ENCODE peak calls at places on chromosomes 13 and 19, in eight cellular contexts. One of them, this sample, is unnamed.

GRCh38 chr13:91459485-91459884 is 61.1 kb downstream of the GPC5 start:
- DNase-seq in tibial nerve: no peak
- DNase-seq in CD8-positive, alpha-beta T cell: no peak
- DNase-seq in breast epithelium: no peak
- DNase-seq in CD4-positive, alpha-beta T cell: no peak
- DNase-seq in uterus: no peak
- DNase-seq in body of pancreas: no peak
- DNase-seq in ascending aorta: no peak
- DNase-seq in this sample: no peak

GRCh38 chr19:51440846-51441409 is 17.3 kb downstream of the SIGLEC8 start:
- DNase-seq in CD8-positive, alpha-beta T cell: no peak
- DNase-seq in breast epithelium: no peak
- DNase-seq in uterus: no peak
- DNase-seq in CD4-positive, alpha-beta T cell: no peak
- DNase-seq in ascending aorta: no peak
- DNase-seq in body of pancreas: no peak
- DNase-seq in tibial nerve: no peak
- DNase-seq in this sample: no peak

GRCh38 chr13:111656439-111656838 is 336.0 kb downstream of the TEX29 start:
- DNase-seq in breast epithelium: no peak
- DNase-seq in uterus: no peak
- DNase-seq in tibial nerve: no peak
- DNase-seq in ascending aorta: no peak
- DNase-seq in CD8-positive, alpha-beta T cell: no peak
- DNase-seq in CD4-positive, alpha-beta T cell: no peak
- DNase-seq in body of pancreas: no peak
- DNase-seq in this sample: no peak

GRCh38 chr19:45667620-45668341 is at the start of gene GIPR:
- DNase-seq in ascending aorta: no peak
- DNase-seq in breast epithelium: peak; percentile 38
- DNase-seq in CD4-positive, alpha-beta T cell: peak; percentile 40
- DNase-seq in uterus: no peak
- DNase-seq in CD8-positive, alpha-beta T cell: peak; percentile 36
- DNase-seq in tibial nerve: no peak
- DNase-seq in body of pancreas: peak; percentile 76
- DNase-seq in this sample: peak; percentile 81

GRCh38 chr13:29429496-29429895 is 166.0 kb downstream of the SLC7A1 start:
- DNase-seq in CD8-positive, alpha-beta T cell: no peak
- DNase-seq in body of pancreas: no peak
- DNase-seq in CD4-positive, alpha-beta T cell: no peak
- DNase-seq in uterus: no peak
- DNase-seq in tibial nerve: no peak
- DNase-seq in breast epithelium: no peak
- DNase-seq in ascending aorta: no peak
- DNase-seq in this sample: no peak

GRCh38 chr13:54950546-54950945 is 1921.9 kb downstream of the OLFM4 start:
- DNase-seq in tibial nerve: no peak
- DNase-seq in body of pancreas: no peak
- DNase-seq in ascending aorta: no peak
- DNase-seq in CD8-positive, alpha-beta T cell: no peak
- DNase-seq in CD4-positive, alpha-beta T cell: no peak
- DNase-seq in uterus: no peak
- DNase-seq in breast epithelium: no peak
- DNase-seq in this sample: no peak

GRCh38 chr13:74573654-74574053 is 439.4 kb upstream of the KLF12 start:
- DNase-seq in CD8-positive, alpha-beta T cell: no peak
- DNase-seq in ascending aorta: no peak
- DNase-seq in body of pancreas: peak; percentile 6
- DNase-seq in uterus: no peak
- DNase-seq in CD4-positive, alpha-beta T cell: no peak
- DNase-seq in breast epithelium: no peak
- DNase-seq in tibial nerve: no peak
- DNase-seq in this sample: no peak

GRCh38 chr19:8324186-8325050 is 3.1 kb downstream of the RPS28 start:
- DNase-seq in CD8-positive, alpha-beta T cell: no peak
- DNase-seq in CD4-positive, alpha-beta T cell: no peak
- DNase-seq in uterus: no peak
- DNase-seq in ascending aorta: no peak
- DNase-seq in body of pancreas: peak; percentile 31
- DNase-seq in tibial nerve: no peak
- DNase-seq in breast epithelium: no peak
- DNase-seq in this sample: no peak

GRCh38 chr19:3350014-3350663 is 16.2 kb upstream of the NFIC start:
- DNase-seq in tibial nerve: no peak
- DNase-seq in CD4-positive, alpha-beta T cell: no peak
- DNase-seq in body of pancreas: peak; percentile 85
- DNase-seq in uterus: no peak
- DNase-seq in breast epithelium: no peak
- DNase-seq in CD8-positive, alpha-beta T cell: no peak
- DNase-seq in ascending aorta: no peak
- DNase-seq in this sample: no peak

GRCh38 chr13:24539500-24540165 is 27.1 kb upstream of the PARP4 start:
- DNase-seq in ascending aorta: no peak
- DNase-seq in tibial nerve: no peak
- DNase-seq in body of pancreas: no peak
- DNase-seq in breast epithelium: no peak
- DNase-seq in uterus: no peak
- DNase-seq in CD4-positive, alpha-beta T cell: no peak
- DNase-seq in CD8-positive, alpha-beta T cell: no peak
- DNase-seq in this sample: no peak

GRCh38 chr13:24540236-24541126 is 27.9 kb upstream of the PARP4 start:
- DNase-seq in breast epithelium: no peak
- DNase-seq in body of pancreas: no peak
- DNase-seq in CD8-positive, alpha-beta T cell: no peak
- DNase-seq in CD4-positive, alpha-beta T cell: no peak
- DNase-seq in tibial nerve: no peak
- DNase-seq in ascending aorta: no peak
- DNase-seq in uterus: no peak
- DNase-seq in this sample: no peak

DNA sequence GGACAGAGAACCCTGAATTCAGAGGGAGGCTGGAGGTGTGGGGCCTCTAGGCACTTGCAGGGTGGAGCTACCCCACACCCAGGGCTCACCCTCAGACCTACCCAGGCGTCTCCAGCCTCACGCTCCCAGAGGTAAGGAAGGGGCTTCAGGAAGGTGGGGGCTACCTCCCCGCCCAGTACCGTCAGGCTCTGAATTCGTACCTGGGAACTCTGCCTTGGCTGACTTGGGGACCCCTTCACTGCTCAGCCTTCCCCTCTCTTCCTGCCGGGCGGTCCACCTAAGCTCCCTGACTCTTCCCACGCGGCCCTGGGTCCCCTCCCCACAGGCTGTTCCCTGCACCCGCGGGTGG is 28.5 kb upstream of the PARP4 start:
- DNase-seq in body of pancreas: no peak
- DNase-seq in tibial nerve: no peak
- DNase-seq in breast epithelium: no peak
- DNase-seq in CD4-positive, alpha-beta T cell: no peak
- DNase-seq in ascending aorta: no peak
- DNase-seq in CD8-positive, alpha-beta T cell: no peak
- DNase-seq in uterus: no peak
- DNase-seq in this sample: no peak
- TF ChIP-seq CTCF in body of pancreas: no peak
- TF ChIP-seq CTCF in tibial nerve: no peak
- TF ChIP-seq CTCF in breast epithelium: no peak
- TF ChIP-seq CTCF in CD4-positive, alpha-beta T cell: no peak
- TF ChIP-seq CTCF in ascending aorta: no peak
- TF ChIP-seq CTCF in CD8-positive, alpha-beta T cell: no peak
- TF ChIP-seq CTCF in uterus: no peak
- TF ChIP-seq CTCF in this sample: no peak

GRCh38 chr19:48999481-49000325 is 6.0 kb downstream of the RUVBL2 start:
- DNase-seq in body of pancreas: peak; percentile 67
- DNase-seq in CD4-positive, alpha-beta T cell: peak; percentile 61
- DNase-seq in breast epithelium: no peak
- DNase-seq in CD8-positive, alpha-beta T cell: peak; percentile 48
- DNase-seq in tibial nerve: no peak
- DNase-seq in uterus: no peak
- DNase-seq in ascending aorta: no peak
- DNase-seq in this sample: no peak
- TF ChIP-seq CTCF in body of pancreas: peak; percentile 55
- TF ChIP-seq CTCF in CD4-positive, alpha-beta T cell: peak; percentile 63
- TF ChIP-seq CTCF in breast epithelium: no peak
- TF ChIP-seq CTCF in CD8-positive, alpha-beta T cell: peak; percentile 49
- TF ChIP-seq CTCF in tibial nerve: peak; percentile 37
- TF ChIP-seq CTCF in uterus: peak; percentile 11
- TF ChIP-seq CTCF in ascending aorta: peak; percentile 51
- TF ChIP-seq CTCF in this sample: peak; percentile 89

GRCh38 chr19:14472202-14472961 is 2.8 kb downstream of the PTGER1 start:
- DNase-seq in tibial nerve: peak; percentile 68
- DNase-seq in uterus: peak; percentile 80
- DNase-seq in body of pancreas: peak; percentile 69
- DNase-seq in breast epithelium: no peak
- DNase-seq in CD4-positive, alpha-beta T cell: peak; percentile 81
- DNase-seq in CD8-positive, alpha-beta T cell: peak; percentile 81
- DNase-seq in ascending aorta: no peak
- DNase-seq in this sample: peak; percentile 75

GRCh38 chr19:14474827-14475226 is 327 bp downstream of the PTGER1 start:
- DNase-seq in CD4-positive, alpha-beta T cell: no peak
- DNase-seq in CD8-positive, alpha-beta T cell: no peak
- DNase-seq in breast epithelium: no peak
- DNase-seq in uterus: no peak
- DNase-seq in ascending aorta: no peak
- DNase-seq in body of pancreas: no peak
- DNase-seq in tibial nerve: no peak
- DNase-seq in this sample: no peak

GRCh38 chr19:14473073-14473790 is 1.9 kb downstream of the PTGER1 start:
- DNase-seq in body of pancreas: no peak
- DNase-seq in CD8-positive, alpha-beta T cell: no peak
- DNase-seq in uterus: no peak
- DNase-seq in breast epithelium: no peak
- DNase-seq in ascending aorta: no peak
- DNase-seq in tibial nerve: no peak
- DNase-seq in CD4-positive, alpha-beta T cell: no peak
- DNase-seq in this sample: no peak

GRCh38 chr19:14475251-14476073 is at the start of gene PTGER1:
- DNase-seq in uterus: no peak
- DNase-seq in CD8-positive, alpha-beta T cell: no peak
- DNase-seq in ascending aorta: no peak
- DNase-seq in tibial nerve: no peak
- DNase-seq in body of pancreas: no peak
- DNase-seq in CD4-positive, alpha-beta T cell: no peak
- DNase-seq in breast epithelium: no peak
- DNase-seq in this sample: no peak

DNA sequence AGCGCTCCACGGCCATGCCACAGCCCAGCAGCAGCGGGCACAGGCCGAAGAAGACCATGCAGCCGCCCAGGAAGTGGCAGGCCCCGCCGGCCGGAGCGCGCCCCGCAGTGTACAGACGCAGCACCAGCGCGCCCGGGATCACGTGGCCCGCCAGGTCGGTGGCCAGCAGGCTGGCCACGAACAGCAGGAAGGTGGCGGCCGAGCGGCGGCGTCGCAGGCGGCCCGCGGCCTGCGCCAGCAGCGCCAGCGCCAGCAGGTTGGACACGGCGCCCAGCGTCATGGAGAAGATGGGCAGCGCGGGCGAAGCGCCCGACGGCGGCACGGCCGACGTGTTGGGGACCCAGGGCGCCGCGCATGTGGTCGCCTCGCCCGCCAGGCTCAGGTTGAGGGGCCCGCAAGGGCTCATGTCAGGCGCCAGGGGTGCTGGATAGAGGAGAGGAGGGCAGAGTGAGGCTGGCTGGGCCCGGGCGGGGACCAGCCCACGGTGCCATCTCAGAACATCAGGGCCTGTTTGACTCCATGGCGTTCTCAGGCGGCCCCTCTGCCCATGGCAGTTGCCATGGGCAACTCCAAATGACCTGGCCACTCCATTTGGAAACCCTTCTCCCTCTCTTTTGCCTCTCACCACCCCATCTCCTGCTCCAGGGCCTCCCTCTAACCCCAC is 1.1 kb downstream of the PTGER1 start:
- DNase-seq in CD4-positive, alpha-beta T cell: no peak
- DNase-seq in body of pancreas: peak; percentile 56
- DNase-seq in ascending aorta: no peak
- DNase-seq in CD8-positive, alpha-beta T cell: no peak
- DNase-seq in uterus: no peak
- DNase-seq in tibial nerve: no peak
- DNase-seq in breast epithelium: no peak
- DNase-seq in this sample: no peak
- TF ChIP-seq CTCF in CD4-positive, alpha-beta T cell: no peak
- TF ChIP-seq CTCF in body of pancreas: no peak
- TF ChIP-seq CTCF in ascending aorta: no peak
- TF ChIP-seq CTCF in CD8-positive, alpha-beta T cell: no peak
- TF ChIP-seq CTCF in uterus: no peak
- TF ChIP-seq CTCF in tibial nerve: no peak
- TF ChIP-seq CTCF in breast epithelium: no peak
- TF ChIP-seq CTCF in this sample: no peak

GRCh38 chr19:44499559-44499958 is 763 bp downstream of the ZNF180 start:
- DNase-seq in breast epithelium: no peak
- DNase-seq in CD4-positive, alpha-beta T cell: no peak
- DNase-seq in uterus: no peak
- DNase-seq in tibial nerve: no peak
- DNase-seq in CD8-positive, alpha-beta T cell: no peak
- DNase-seq in body of pancreas: no peak
- DNase-seq in ascending aorta: no peak
- DNase-seq in this sample: no peak

GRCh38 chr19:44498988-44499387 is 1.3 kb downstream of the ZNF180 start:
- DNase-seq in tibial nerve: no peak
- DNase-seq in breast epithelium: no peak
- DNase-seq in uterus: no peak
- DNase-seq in body of pancreas: no peak
- DNase-seq in CD8-positive, alpha-beta T cell: no peak
- DNase-seq in CD4-positive, alpha-beta T cell: no peak
- DNase-seq in ascending aorta: no peak
- DNase-seq in this sample: no peak

GRCh38 chr19:44496711-44497110 is 3.6 kb downstream of the ZNF180 start:
- DNase-seq in tibial nerve: no peak
- DNase-seq in ascending aorta: no peak
- DNase-seq in uterus: no peak
- DNase-seq in CD4-positive, alpha-beta T cell: no peak
- DNase-seq in CD8-positive, alpha-beta T cell: no peak
- DNase-seq in body of pancreas: no peak
- DNase-seq in breast epithelium: no peak
- DNase-seq in this sample: no peak

DNA sequence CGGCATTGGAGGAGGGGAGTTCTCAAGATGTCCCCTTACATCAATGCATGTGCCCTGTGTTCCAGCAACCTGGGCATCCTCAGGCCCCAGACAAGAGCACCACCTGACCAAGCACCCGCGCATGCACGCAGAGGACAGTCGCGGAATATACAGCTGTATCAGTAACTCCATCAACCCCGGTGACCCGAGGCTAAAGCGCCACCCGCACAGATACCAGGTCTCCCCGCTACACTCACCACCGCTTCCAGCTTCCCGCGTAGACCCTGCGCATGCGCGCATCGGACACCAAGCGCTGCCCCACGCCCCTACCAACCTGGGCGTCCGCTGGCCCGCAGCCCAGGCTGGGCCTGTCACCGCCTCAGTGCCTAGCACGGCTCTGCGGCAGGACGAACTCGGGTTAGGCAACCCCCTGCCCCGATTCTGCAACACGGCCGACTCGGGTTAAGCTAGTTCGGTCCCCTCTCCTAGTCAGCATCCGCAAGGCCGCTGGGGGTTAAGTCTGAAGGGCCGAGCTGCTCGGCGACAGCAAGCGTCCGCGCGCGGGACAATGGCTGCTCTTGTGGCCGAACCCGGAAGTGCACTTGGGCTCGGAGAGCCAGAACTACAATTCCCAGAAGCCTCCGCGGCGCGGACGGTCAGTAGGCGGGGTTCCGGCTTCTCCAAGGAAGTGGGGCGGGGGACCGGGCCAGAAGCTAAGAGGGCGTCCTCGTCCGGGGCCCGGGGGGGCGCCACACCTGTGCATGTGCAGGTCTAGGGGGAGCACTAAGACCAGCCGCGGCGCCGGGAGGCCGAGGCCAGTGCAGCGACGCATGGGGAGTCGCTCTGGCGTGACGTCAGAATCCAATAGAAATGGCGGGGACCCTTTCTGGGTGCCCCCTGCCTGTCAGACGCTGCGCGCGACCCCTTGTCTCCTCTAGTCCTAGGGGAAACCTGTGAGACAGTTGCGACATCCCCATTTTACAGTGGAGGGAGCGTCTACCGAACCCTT is at the start of gene ZNF180:
- DNase-seq in breast epithelium: peak; percentile 92
- DNase-seq in uterus: peak; percentile 94
- DNase-seq in CD4-positive, alpha-beta T cell: peak; percentile 92
- DNase-seq in tibial nerve: peak; percentile 93
- DNase-seq in CD8-positive, alpha-beta T cell: peak; percentile 93
- DNase-seq in body of pancreas: peak; percentile 96
- DNase-seq in ascending aorta: peak; percentile 68
- DNase-seq in this sample: peak; percentile 98
- TF ChIP-seq CTCF in breast epithelium: peak; percentile 70
- TF ChIP-seq CTCF in uterus: peak; percentile 24
- TF ChIP-seq CTCF in CD4-positive, alpha-beta T cell: peak; percentile 60
- TF ChIP-seq CTCF in tibial nerve: peak; percentile 91
- TF ChIP-seq CTCF in CD8-positive, alpha-beta T cell: peak; percentile 35
- TF ChIP-seq CTCF in body of pancreas: peak; percentile 51
- TF ChIP-seq CTCF in ascending aorta: peak; percentile 48
- TF ChIP-seq CTCF in this sample: peak; percentile 29